ENCODE peak calls at places on chromosomes 5 and 9, in five cellular contexts. Z, P, M, S and K are unnamed samples.

GRCh38 chr9:127569819-127570401 is 42.2 kb upstream of the STXBP1 start:
- DNase-seq in M (no peak), S (peak), Z (no peak), P (no peak), K (peak)

GRCh38 chr5:94094793-94095441 is 353.5 kb upstream of the POU5F2 start:
- DNase-seq in Z (no peak), S (no peak), P (no peak), M (no peak), K (no peak)

GRCh38 chr5:157471709-157472108 is 11.7 kb downstream of the NIPAL4 start:
- DNase-seq in Z (peak), P (no peak), M (no peak), S (peak), K (peak)

GRCh38 chr9:116387934-116388714 is 234.5 kb downstream of the PAPPA start:
- DNase-seq in M (no peak), Z (peak), S (no peak), P (no peak), K (no peak)

GRCh38 chr9:81002242-81002641 is 687.1 kb downstream of the TLE1 start:
- DNase-seq in S (no peak), Z (no peak), M (no peak), P (no peak), K (peak)

GRCh38 chr5:91365498-91365897 is 17.6 kb downstream of the ARRDC3 start:
- DNase-seq in P (no peak), M (no peak), Z (no peak), S (no peak), K (no peak)

GRCh38 chr5:151448038-151448985 is 909 bp downstream of the SLC36A1 start:
- DNase-seq in S (no peak), P (no peak), M (no peak), Z (peak), K (peak)

GRCh38 chr5:145840458-145841132 is 5.5 kb upstream of the PRELID2 start:
- DNase-seq in S (no peak), P (no peak), M (no peak), Z (no peak), K (no peak)

GRCh38 chr5:1108008-1108864 is 3.6 kb downstream of the SLC12A7 start:
- DNase-seq in Z (no peak), P (no peak), S (no peak), M (no peak), K (no peak)

GRCh38 chr9:94700445-94700844 is 26.1 kb upstream of the AOPEP start:
- DNase-seq in M (no peak), P (no peak), Z (no peak), S (no peak), K (no peak)

GRCh38 chr5:15585128-15585527 is 85.1 kb downstream of the FBXL7 start:
- DNase-seq in S (no peak), P (no peak), Z (no peak), M (no peak), K (no peak)

GRCh38 chr9:130662099-130662926 is 2.1 kb upstream of the PRDM12 start:
- DNase-seq in M (peak), P (no peak), Z (no peak), S (no peak), K (no peak)
- TF ChIP-seq CTCF in M (peak), P (no peak), Z (no peak), S (no peak), K (no peak)

GRCh38 chr9:110457245-110457644 is 119.6 kb upstream of the TXNDC8 start:
- DNase-seq in S (no peak), P (no peak), M (no peak), Z (no peak), K (no peak)

GRCh38 chr9:110455860-110456259 is 118.2 kb upstream of the TXNDC8 start:
- DNase-seq in S (no peak), P (no peak), M (no peak), Z (no peak), K (no peak)

GRCh38 chr9:110452227-110452801 is 114.7 kb upstream of the TXNDC8 start:
- DNase-seq in Z (peak), M (no peak), S (peak), P (no peak), K (peak)
- TF ChIP-seq CTCF in Z (peak), M (peak), S (peak), P (peak), K (peak)

GRCh38 chr5:69084903-69085302 is 8.9 kb upstream of the SLC30A5 start:
- DNase-seq in S (no peak), Z (no peak), P (no peak), M (no peak), K (no peak)

GRCh38 chr5:69078921-69079537 is 14.8 kb upstream of the SLC30A5 start:
- DNase-seq in S (no peak), M (no peak), P (no peak), Z (no peak), K (no peak)

GRCh38 chr5:69086206-69086605 is 7.6 kb upstream of the SLC30A5 start:
- DNase-seq in P (no peak), M (no peak), Z (no peak), S (no peak), K (no peak)

GRCh38 chr5:69079556-69079955 is 14.3 kb upstream of the SLC30A5 start:
- DNase-seq in Z (no peak), M (no peak), P (no peak), S (no peak), K (no peak)

GRCh38 chr5:69083412-69083811 is 10.4 kb upstream of the SLC30A5 start:
- DNase-seq in M (no peak), P (no peak), Z (no peak), S (peak), K (peak)
- TF ChIP-seq CTCF in M (peak), P (no peak), Z (no peak), S (no peak), K (no peak)

DNA sequence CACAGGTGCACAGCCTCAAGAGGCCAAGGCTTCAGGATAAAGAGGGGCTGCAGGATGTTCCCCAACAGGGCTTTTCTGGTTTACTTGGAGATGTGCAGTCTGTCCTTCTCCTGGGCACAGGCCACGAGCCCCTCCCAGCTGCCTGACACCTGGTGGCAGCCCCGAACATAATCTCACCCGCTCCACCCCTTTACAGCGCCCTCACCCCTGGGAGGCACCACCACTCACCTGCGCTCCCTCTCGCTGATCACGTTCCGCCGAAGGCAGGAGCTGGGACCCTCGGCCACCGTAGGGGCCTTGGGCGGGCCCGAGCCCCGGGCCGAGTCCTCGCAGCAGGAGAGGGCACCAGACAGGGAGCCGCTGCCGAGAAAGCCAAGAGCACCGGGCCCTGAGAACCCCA is 514 bp downstream of the SOHLH1 start:
- DNase-seq in P (no peak), S (no peak), M (no peak), Z (no peak), K (no peak)
- TF ChIP-seq CTCF in P (no peak), S (no peak), M (no peak), Z (no peak), K (no peak)

GRCh38 chr5:149149942-149150341 is 8.6 kb downstream of the ABLIM3 start:
- DNase-seq in P (no peak), Z (no peak), M (no peak), S (peak), K (peak)

GRCh38 chr5:149153193-149153750 is 12.0 kb downstream of the ABLIM3 start:
- DNase-seq in Z (no peak), M (no peak), P (no peak), S (no peak), K (no peak)

GRCh38 chr5:149152317-149152746 is 11.0 kb downstream of the ABLIM3 start:
- DNase-seq in P (no peak), M (no peak), S (peak), Z (peak), K (no peak)

GRCh38 chr5:149150457-149150856 is 9.2 kb downstream of the ABLIM3 start:
- DNase-seq in S (peak), Z (peak), M (no peak), P (no peak), K (no peak)

DNA sequence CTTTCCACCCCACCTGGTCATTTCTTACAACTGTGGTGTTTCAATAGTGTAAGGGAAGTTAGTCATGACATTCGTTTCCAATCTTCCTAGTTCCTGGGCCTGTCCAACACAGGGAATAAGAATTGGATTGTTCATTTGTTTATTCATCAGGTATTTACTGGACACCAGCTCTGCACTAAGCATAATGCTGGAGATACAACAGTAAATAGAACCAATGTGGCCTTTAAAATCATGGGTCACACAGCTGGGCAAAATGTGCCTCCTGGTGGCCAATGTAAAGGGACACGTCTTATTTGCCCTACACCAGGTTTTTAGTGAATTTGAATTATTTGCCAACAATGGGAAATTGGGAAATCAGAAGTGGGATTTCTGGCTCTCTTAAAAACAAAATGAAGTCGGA is 10.4 kb downstream of the ABLIM3 start:
- DNase-seq in P (no peak), Z (peak), M (no peak), S (peak), K (peak)
- TF ChIP-seq CTCF in P (no peak), Z (peak), M (peak), S (peak), K (peak)

GRCh38 chr5:98964621-98965020 is 35.8 kb upstream of the CHD1 start:
- DNase-seq in M (no peak), S (no peak), Z (no peak), P (no peak), K (no peak)

GRCh38 chr5:98965226-98965625 is 36.4 kb upstream of the CHD1 start:
- DNase-seq in P (no peak), M (no peak), Z (no peak), S (no peak), K (no peak)

GRCh38 chr5:98968056-98968564 is 39.3 kb upstream of the CHD1 start:
- DNase-seq in Z (no peak), M (no peak), S (no peak), P (no peak), K (no peak)

GRCh38 chr5:98975223-98975622 is 46.4 kb upstream of the CHD1 start:
- DNase-seq in S (no peak), P (no peak), Z (no peak), M (no peak), K (peak)

GRCh38 chr5:98969400-98969799 is 40.6 kb upstream of the CHD1 start:
- DNase-seq in S (no peak), Z (no peak), M (no peak), P (no peak), K (no peak)
- TF ChIP-seq CTCF in S (no peak), Z (no peak), M (no peak), P (no peak), K (no peak)

DNA sequence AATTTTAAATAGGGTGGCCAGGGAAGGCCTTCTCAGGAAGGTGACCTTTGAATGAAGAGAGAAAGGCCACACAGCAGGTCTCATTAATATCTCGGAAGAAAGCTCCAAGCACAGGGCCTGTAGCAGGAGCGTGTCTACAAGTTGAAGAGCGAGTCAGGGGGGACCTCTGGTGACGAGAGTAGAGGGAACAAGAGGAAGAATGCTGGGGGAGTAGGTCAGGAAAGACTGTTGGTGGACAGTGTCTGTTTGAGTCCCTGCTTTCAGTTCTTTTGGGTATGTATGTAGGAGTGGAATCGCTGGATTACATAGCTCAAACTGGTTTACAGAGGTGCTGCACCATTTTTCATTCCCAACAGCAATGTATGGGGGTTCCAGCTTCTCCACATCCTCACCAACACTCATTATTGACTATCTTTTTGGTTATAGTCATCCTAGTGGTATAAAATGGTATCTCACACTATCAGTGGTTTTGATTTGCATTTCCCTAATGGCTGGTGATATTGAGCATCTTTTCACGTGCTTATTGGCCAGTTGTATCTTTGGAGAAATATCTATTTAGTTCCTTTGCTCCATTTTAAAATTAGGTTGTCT is 55.8 kb downstream of the NUP214 start:
- DNase-seq in S (no peak), P (no peak), Z (no peak), M (no peak), K (peak)
- TF ChIP-seq CTCF in S (peak), P (peak), Z (peak), M (no peak), K (peak)

DNA sequence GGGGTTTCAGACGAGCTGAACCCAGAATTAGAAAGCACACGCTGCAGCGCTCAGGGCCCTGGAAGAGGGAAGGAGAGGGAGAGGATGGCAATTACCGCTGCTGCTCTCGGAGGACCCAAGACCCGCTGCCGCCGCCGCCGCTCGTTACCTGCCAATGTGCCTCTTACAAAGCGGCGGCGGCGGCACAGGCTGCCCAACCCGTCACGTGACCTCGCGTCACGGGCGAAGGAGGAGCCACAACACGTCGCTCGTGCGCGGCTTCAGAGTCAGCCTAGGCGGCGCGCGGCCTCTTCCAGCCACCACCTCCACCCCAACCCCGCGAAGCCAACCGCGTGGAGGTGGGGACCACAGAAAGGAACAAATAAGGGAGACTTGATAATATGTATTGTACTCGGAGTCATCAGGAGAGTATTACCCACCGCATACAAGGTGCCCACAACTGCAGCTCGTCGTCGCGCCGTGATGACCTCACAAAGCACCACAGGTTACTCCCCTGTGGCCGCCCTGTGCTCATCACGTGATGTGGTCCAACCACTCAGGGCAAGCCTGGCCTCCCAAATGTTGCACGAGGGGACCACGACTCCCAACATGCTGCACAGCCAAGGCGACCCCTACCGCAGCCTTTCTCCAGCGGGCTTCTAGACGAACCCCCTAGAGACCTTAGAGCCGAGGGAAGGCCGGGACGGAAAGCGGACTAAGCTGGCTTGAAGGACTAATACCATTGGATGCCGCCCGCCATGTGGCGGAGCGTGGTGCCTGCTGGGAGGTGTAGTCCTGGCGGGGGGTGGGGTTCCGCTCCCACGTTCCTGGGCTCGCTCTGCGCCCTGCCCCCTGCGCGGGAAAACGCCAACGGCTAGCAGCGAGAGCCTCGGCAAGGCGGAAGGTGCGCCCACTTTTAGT is at the start of gene UBAP2:
- DNase-seq in Z (peak), M (peak), S (peak), P (peak), K (peak)
- TF ChIP-seq CTCF in Z (no peak), M (no peak), S (no peak), P (peak), K (no peak)

DNA sequence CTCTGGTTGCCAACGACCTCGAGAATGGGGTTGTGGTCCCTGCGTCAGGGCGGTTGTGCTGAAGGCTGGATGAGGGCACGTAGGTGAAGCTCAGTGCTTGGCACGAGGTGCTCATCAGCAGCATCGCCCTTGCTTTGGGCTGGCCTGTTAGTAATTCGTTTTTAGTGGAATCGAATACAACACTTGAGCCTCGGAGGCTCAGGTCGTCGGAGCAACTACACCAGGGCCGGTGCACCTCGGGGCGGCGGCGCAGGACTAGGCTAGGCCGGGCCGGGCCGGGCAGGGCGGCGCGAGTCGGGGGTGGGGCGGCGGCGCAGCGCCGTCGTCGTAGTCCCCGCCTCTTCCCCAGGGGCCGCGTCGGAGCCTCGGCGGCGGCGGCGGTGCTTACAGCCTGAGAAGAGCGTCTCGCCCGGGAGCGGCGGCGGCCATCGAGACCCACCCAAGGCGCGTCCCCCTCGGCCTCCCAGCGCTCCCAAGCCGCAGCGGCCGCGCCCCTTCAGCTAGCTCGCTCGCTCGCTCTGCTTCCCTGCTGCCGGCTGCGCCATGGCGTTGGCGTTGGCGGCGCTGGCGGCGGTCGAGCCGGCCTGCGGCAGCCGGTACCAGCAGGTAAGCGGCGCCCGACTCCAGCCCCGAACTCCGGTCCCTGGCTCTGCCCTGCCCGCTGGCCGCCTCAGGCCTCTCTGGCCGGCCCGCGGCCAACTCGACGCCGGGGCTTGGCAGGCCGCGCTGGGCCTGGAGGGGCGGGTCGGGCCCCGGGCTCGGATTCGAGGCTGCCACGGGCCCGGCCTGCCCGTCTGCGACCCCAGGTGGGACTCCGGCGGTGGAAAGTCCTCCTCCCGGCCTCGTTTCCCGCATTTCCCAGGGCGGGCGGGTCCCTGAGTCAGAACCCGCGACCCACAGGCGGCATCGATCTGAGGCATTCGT is at the start of gene NDFIP1:
- DNase-seq in M (peak), S (peak), P (peak), Z (peak), K (peak)
- TF ChIP-seq CTCF in M (peak), S (no peak), P (no peak), Z (no peak), K (no peak)

GRCh38 chr9:90868555-90868954 is 66.9 kb downstream of the SYK start:
- DNase-seq in M (no peak), S (peak), Z (no peak), P (no peak), K (no peak)

GRCh38 chr9:90872835-90873294 is 71.2 kb downstream of the SYK start:
- DNase-seq in M (no peak), S (no peak), Z (no peak), P (no peak), K (no peak)

GRCh38 chr9:90871327-90871935 is 69.8 kb downstream of the SYK start:
- DNase-seq in P (no peak), S (no peak), Z (no peak), M (no peak), K (no peak)

GRCh38 chr9:90873422-90873821 is 71.8 kb downstream of the SYK start:
- DNase-seq in S (no peak), P (no peak), M (no peak), Z (no peak), K (no peak)

DNA sequence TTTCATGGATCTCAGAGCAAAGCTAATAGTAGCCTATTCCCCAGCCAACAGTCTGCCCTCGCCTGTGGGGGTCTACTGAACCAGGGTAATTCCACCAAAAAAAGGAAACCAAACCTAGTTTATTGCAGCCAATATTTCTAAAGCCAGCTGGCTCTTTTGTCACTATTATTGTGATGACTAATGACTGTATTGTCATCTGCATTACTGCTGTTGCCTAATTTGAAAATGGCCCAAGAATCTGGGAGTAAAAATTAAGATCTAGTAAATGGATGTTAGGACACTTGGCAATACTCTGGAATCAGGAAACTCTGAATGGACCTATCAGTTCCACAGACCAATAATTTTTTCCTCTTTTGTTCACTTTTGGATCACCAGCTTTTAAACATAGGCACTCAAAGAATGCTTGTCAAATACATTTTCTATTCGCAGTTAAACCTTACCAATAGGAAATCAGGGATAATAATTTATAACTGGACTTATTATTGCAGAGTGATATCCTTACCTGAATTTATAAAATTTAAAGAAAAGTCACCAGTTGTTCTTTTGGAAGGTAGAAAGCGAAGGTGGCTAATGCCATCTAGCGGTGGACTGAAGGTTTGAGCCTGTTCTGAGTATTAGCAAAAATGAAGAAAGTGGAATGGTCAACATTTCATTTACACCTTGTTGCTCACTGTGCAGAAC is 69.2 kb downstream of the SYK start:
- DNase-seq in M (no peak), S (peak), Z (peak), P (no peak), K (peak)
- TF ChIP-seq CTCF in M (peak), S (peak), Z (peak), P (peak), K (peak)